ENCODE peak calls at places on chromosomes 5 and 9, in seven cellular contexts. One of them, this sample, is unnamed.

GRCh38 chr5:20974423-20974822 is 986.4 kb upstream of the CDH18 start:
- DNase-seq in stimulated activated CD8-positive, alpha-beta memory T cell treated with anti-CD3 and anti-CD28 coated beads, Interleukin-4, amount 100 ng/mL, for 1 hour: no peak
- DNase-seq in H7: no peak
- DNase-seq in NCI-H1048: no peak
- DNase-seq in NCI-H1694 treated with DMSO at 0.1 percent for 48 hours: peak
- DNase-seq in heart right ventricle: no peak
- DNase-seq in NCI-H1930: no peak
- DNase-seq in this sample: peak

GRCh38 chr9:15873573-15874177 is 320.8 kb downstream of the CCDC171 start:
- DNase-seq in stimulated activated CD8-positive, alpha-beta memory T cell treated with anti-CD3 and anti-CD28 coated beads, Interleukin-4, amount 100 ng/mL, for 1 hour: no peak
- DNase-seq in H7: peak
- DNase-seq in NCI-H1048: no peak
- DNase-seq in NCI-H1694 treated with DMSO at 0.1 percent for 48 hours: peak
- DNase-seq in heart right ventricle: no peak
- DNase-seq in NCI-H1930: peak
- DNase-seq in this sample: peak

GRCh38 chr9:75649060-75649459 is 241.4 kb upstream of the PCSK5 start:
- DNase-seq in stimulated activated CD8-positive, alpha-beta memory T cell treated with anti-CD3 and anti-CD28 coated beads, Interleukin-4, amount 100 ng/mL, for 1 hour: no peak
- DNase-seq in H7: no peak
- DNase-seq in NCI-H1048: no peak
- DNase-seq in NCI-H1694 treated with DMSO at 0.1 percent for 48 hours: no peak
- DNase-seq in heart right ventricle: no peak
- DNase-seq in NCI-H1930: no peak
- DNase-seq in this sample: no peak

GRCh38 chr5:173423452-173424117 is 95.4 kb upstream of the STC2 start:
- DNase-seq in stimulated activated CD8-positive, alpha-beta memory T cell treated with anti-CD3 and anti-CD28 coated beads, Interleukin-4, amount 100 ng/mL, for 1 hour: no peak
- DNase-seq in H7: no peak
- DNase-seq in NCI-H1048: no peak
- DNase-seq in NCI-H1694 treated with DMSO at 0.1 percent for 48 hours: no peak
- DNase-seq in heart right ventricle: no peak
- DNase-seq in NCI-H1930: no peak
- DNase-seq in this sample: no peak

GRCh38 chr9:19999491-20000057 is 210.7 kb upstream of the SLC24A2 start:
- DNase-seq in stimulated activated CD8-positive, alpha-beta memory T cell treated with anti-CD3 and anti-CD28 coated beads, Interleukin-4, amount 100 ng/mL, for 1 hour: no peak
- DNase-seq in H7: no peak
- DNase-seq in NCI-H1048: no peak
- DNase-seq in NCI-H1694 treated with DMSO at 0.1 percent for 48 hours: no peak
- DNase-seq in heart right ventricle: no peak
- DNase-seq in NCI-H1930: no peak
- DNase-seq in this sample: peak

GRCh38 chr9:124553738-124554137 is 46.5 kb upstream of the NR5A1 start:
- DNase-seq in stimulated activated CD8-positive, alpha-beta memory T cell treated with anti-CD3 and anti-CD28 coated beads, Interleukin-4, amount 100 ng/mL, for 1 hour: no peak
- DNase-seq in H7: no peak
- DNase-seq in NCI-H1048: no peak
- DNase-seq in NCI-H1694 treated with DMSO at 0.1 percent for 48 hours: no peak
- DNase-seq in heart right ventricle: no peak
- DNase-seq in NCI-H1930: no peak
- DNase-seq in this sample: peak

GRCh38 chr9:109331353-109331752 is 10.5 kb upstream of the EPB41L4B start:
- DNase-seq in stimulated activated CD8-positive, alpha-beta memory T cell treated with anti-CD3 and anti-CD28 coated beads, Interleukin-4, amount 100 ng/mL, for 1 hour: no peak
- DNase-seq in H7: no peak
- DNase-seq in NCI-H1048: no peak
- DNase-seq in NCI-H1694 treated with DMSO at 0.1 percent for 48 hours: no peak
- DNase-seq in heart right ventricle: peak
- DNase-seq in NCI-H1930: no peak
- DNase-seq in this sample: peak

GRCh38 chr9:99231708-99232107 is 9.6 kb downstream of the SEC61B start:
- DNase-seq in stimulated activated CD8-positive, alpha-beta memory T cell treated with anti-CD3 and anti-CD28 coated beads, Interleukin-4, amount 100 ng/mL, for 1 hour: no peak
- DNase-seq in H7: peak
- DNase-seq in NCI-H1048: no peak
- DNase-seq in NCI-H1694 treated with DMSO at 0.1 percent for 48 hours: no peak
- DNase-seq in heart right ventricle: no peak
- DNase-seq in NCI-H1930: no peak
- DNase-seq in this sample: no peak

GRCh38 chr9:136686794-136687711 is at the start of gene AGPAT2:
- DNase-seq in stimulated activated CD8-positive, alpha-beta memory T cell treated with anti-CD3 and anti-CD28 coated beads, Interleukin-4, amount 100 ng/mL, for 1 hour: peak
- DNase-seq in H7: peak
- DNase-seq in NCI-H1048: peak
- DNase-seq in NCI-H1694 treated with DMSO at 0.1 percent for 48 hours: no peak
- DNase-seq in heart right ventricle: peak
- DNase-seq in NCI-H1930: no peak
- DNase-seq in this sample: peak

GRCh38 chr5:98187945-98188344 is 585.5 kb upstream of the RGMB start:
- DNase-seq in stimulated activated CD8-positive, alpha-beta memory T cell treated with anti-CD3 and anti-CD28 coated beads, Interleukin-4, amount 100 ng/mL, for 1 hour: no peak
- DNase-seq in H7: no peak
- DNase-seq in NCI-H1048: no peak
- DNase-seq in NCI-H1694 treated with DMSO at 0.1 percent for 48 hours: no peak
- DNase-seq in heart right ventricle: no peak
- DNase-seq in NCI-H1930: no peak
- DNase-seq in this sample: no peak

GRCh38 chr9:127181595-127182190 is 59.3 kb upstream of the ANGPTL2 start:
- DNase-seq in stimulated activated CD8-positive, alpha-beta memory T cell treated with anti-CD3 and anti-CD28 coated beads, Interleukin-4, amount 100 ng/mL, for 1 hour: no peak
- DNase-seq in H7: no peak
- DNase-seq in NCI-H1048: no peak
- DNase-seq in NCI-H1694 treated with DMSO at 0.1 percent for 48 hours: no peak
- DNase-seq in heart right ventricle: no peak
- DNase-seq in NCI-H1930: no peak
- DNase-seq in this sample: no peak

GRCh38 chr5:170792878-170793277 is 9.4 kb downstream of the GABRP start:
- DNase-seq in stimulated activated CD8-positive, alpha-beta memory T cell treated with anti-CD3 and anti-CD28 coated beads, Interleukin-4, amount 100 ng/mL, for 1 hour: no peak
- DNase-seq in H7: no peak
- DNase-seq in NCI-H1048: no peak
- DNase-seq in NCI-H1694 treated with DMSO at 0.1 percent for 48 hours: no peak
- DNase-seq in heart right ventricle: no peak
- DNase-seq in NCI-H1930: no peak
- DNase-seq in this sample: no peak

GRCh38 chr5:110899566-110900412 is 161.0 kb downstream of the SLC25A46 start:
- DNase-seq in stimulated activated CD8-positive, alpha-beta memory T cell treated with anti-CD3 and anti-CD28 coated beads, Interleukin-4, amount 100 ng/mL, for 1 hour: no peak
- DNase-seq in H7: peak
- DNase-seq in NCI-H1048: no peak
- DNase-seq in NCI-H1694 treated with DMSO at 0.1 percent for 48 hours: no peak
- DNase-seq in heart right ventricle: no peak
- DNase-seq in NCI-H1930: no peak
- DNase-seq in this sample: peak

GRCh38 chr5:38607396-38607795 is 51.0 kb upstream of the LIFR start:
- DNase-seq in stimulated activated CD8-positive, alpha-beta memory T cell treated with anti-CD3 and anti-CD28 coated beads, Interleukin-4, amount 100 ng/mL, for 1 hour: no peak
- DNase-seq in H7: no peak
- DNase-seq in NCI-H1048: no peak
- DNase-seq in NCI-H1694 treated with DMSO at 0.1 percent for 48 hours: no peak
- DNase-seq in heart right ventricle: no peak
- DNase-seq in NCI-H1930: no peak
- DNase-seq in this sample: peak

GRCh38 chr5:128227984-128228383 is 144.4 kb downstream of the SLC12A2 start:
- DNase-seq in stimulated activated CD8-positive, alpha-beta memory T cell treated with anti-CD3 and anti-CD28 coated beads, Interleukin-4, amount 100 ng/mL, for 1 hour: no peak
- DNase-seq in H7: no peak
- DNase-seq in NCI-H1048: no peak
- DNase-seq in NCI-H1694 treated with DMSO at 0.1 percent for 48 hours: no peak
- DNase-seq in heart right ventricle: no peak
- DNase-seq in NCI-H1930: no peak
- DNase-seq in this sample: peak

GRCh38 chr9:31119882-31120481 is 1264.5 kb upstream of the ACO1 start:
- DNase-seq in stimulated activated CD8-positive, alpha-beta memory T cell treated with anti-CD3 and anti-CD28 coated beads, Interleukin-4, amount 100 ng/mL, for 1 hour: no peak
- DNase-seq in H7: peak
- DNase-seq in NCI-H1048: no peak
- DNase-seq in NCI-H1694 treated with DMSO at 0.1 percent for 48 hours: peak
- DNase-seq in heart right ventricle: peak
- DNase-seq in NCI-H1930: no peak
- DNase-seq in this sample: peak

GRCh38 chr9:123556464-123557435 is 200.8 kb downstream of the CRB2 start:
- DNase-seq in stimulated activated CD8-positive, alpha-beta memory T cell treated with anti-CD3 and anti-CD28 coated beads, Interleukin-4, amount 100 ng/mL, for 1 hour: no peak
- DNase-seq in H7: no peak
- DNase-seq in NCI-H1048: no peak
- DNase-seq in NCI-H1694 treated with DMSO at 0.1 percent for 48 hours: no peak
- DNase-seq in heart right ventricle: no peak
- DNase-seq in NCI-H1930: no peak
- DNase-seq in this sample: no peak

GRCh38 chr9:120935383-120935857 is 8.8 kb upstream of the TRAF1 start:
- DNase-seq in stimulated activated CD8-positive, alpha-beta memory T cell treated with anti-CD3 and anti-CD28 coated beads, Interleukin-4, amount 100 ng/mL, for 1 hour: no peak
- DNase-seq in H7: no peak
- DNase-seq in NCI-H1048: peak
- DNase-seq in NCI-H1694 treated with DMSO at 0.1 percent for 48 hours: peak
- DNase-seq in heart right ventricle: peak
- DNase-seq in NCI-H1930: no peak
- DNase-seq in this sample: peak

GRCh38 chr9:136723362-136723976 is 11.1 kb downstream of the DIPK1B start:
- DNase-seq in stimulated activated CD8-positive, alpha-beta memory T cell treated with anti-CD3 and anti-CD28 coated beads, Interleukin-4, amount 100 ng/mL, for 1 hour: no peak
- DNase-seq in H7: no peak
- DNase-seq in NCI-H1048: no peak
- DNase-seq in NCI-H1694 treated with DMSO at 0.1 percent for 48 hours: no peak
- DNase-seq in heart right ventricle: no peak
- DNase-seq in NCI-H1930: no peak
- DNase-seq in this sample: no peak

GRCh38 chr5:316210-317085 is 5.1 kb upstream of the AHRR start:
- DNase-seq in stimulated activated CD8-positive, alpha-beta memory T cell treated with anti-CD3 and anti-CD28 coated beads, Interleukin-4, amount 100 ng/mL, for 1 hour: no peak
- DNase-seq in H7: peak
- DNase-seq in NCI-H1048: no peak
- DNase-seq in NCI-H1694 treated with DMSO at 0.1 percent for 48 hours: no peak
- DNase-seq in heart right ventricle: no peak
- DNase-seq in NCI-H1930: no peak
- DNase-seq in this sample: no peak

GRCh38 chr5:103355590-103355989 is 97.0 kb downstream of the MACIR start:
- DNase-seq in stimulated activated CD8-positive, alpha-beta memory T cell treated with anti-CD3 and anti-CD28 coated beads, Interleukin-4, amount 100 ng/mL, for 1 hour: no peak
- DNase-seq in H7: no peak
- DNase-seq in NCI-H1048: no peak
- DNase-seq in NCI-H1694 treated with DMSO at 0.1 percent for 48 hours: no peak
- DNase-seq in heart right ventricle: no peak
- DNase-seq in NCI-H1930: no peak
- DNase-seq in this sample: no peak

GRCh38 chr9:110615526-110615925 is 36.0 kb upstream of the SVEP1 start:
- DNase-seq in stimulated activated CD8-positive, alpha-beta memory T cell treated with anti-CD3 and anti-CD28 coated beads, Interleukin-4, amount 100 ng/mL, for 1 hour: no peak
- DNase-seq in H7: no peak
- DNase-seq in NCI-H1048: no peak
- DNase-seq in NCI-H1694 treated with DMSO at 0.1 percent for 48 hours: no peak
- DNase-seq in heart right ventricle: no peak
- DNase-seq in NCI-H1930: no peak
- DNase-seq in this sample: peak

GRCh38 chr9:69660304-69660703 is 11.9 kb downstream of the APBA1 start:
- DNase-seq in stimulated activated CD8-positive, alpha-beta memory T cell treated with anti-CD3 and anti-CD28 coated beads, Interleukin-4, amount 100 ng/mL, for 1 hour: no peak
- DNase-seq in H7: no peak
- DNase-seq in NCI-H1048: no peak
- DNase-seq in NCI-H1694 treated with DMSO at 0.1 percent for 48 hours: peak
- DNase-seq in heart right ventricle: no peak
- DNase-seq in NCI-H1930: peak
- DNase-seq in this sample: no peak

GRCh38 chr5:124492444-124493224 is 253.8 kb downstream of the ZNF608 start:
- DNase-seq in stimulated activated CD8-positive, alpha-beta memory T cell treated with anti-CD3 and anti-CD28 coated beads, Interleukin-4, amount 100 ng/mL, for 1 hour: no peak
- DNase-seq in H7: no peak
- DNase-seq in NCI-H1048: no peak
- DNase-seq in NCI-H1694 treated with DMSO at 0.1 percent for 48 hours: no peak
- DNase-seq in heart right ventricle: no peak
- DNase-seq in NCI-H1930: no peak
- DNase-seq in this sample: no peak

GRCh38 chr9:21392270-21392669 is 7.1 kb upstream of the IFNA2 start:
- DNase-seq in stimulated activated CD8-positive, alpha-beta memory T cell treated with anti-CD3 and anti-CD28 coated beads, Interleukin-4, amount 100 ng/mL, for 1 hour: no peak
- DNase-seq in H7: peak
- DNase-seq in NCI-H1048: no peak
- DNase-seq in NCI-H1694 treated with DMSO at 0.1 percent for 48 hours: no peak
- DNase-seq in heart right ventricle: no peak
- DNase-seq in NCI-H1930: no peak
- DNase-seq in this sample: no peak

GRCh38 chr9:76414656-76415055 is 20.4 kb upstream of the RFK start:
- DNase-seq in stimulated activated CD8-positive, alpha-beta memory T cell treated with anti-CD3 and anti-CD28 coated beads, Interleukin-4, amount 100 ng/mL, for 1 hour: no peak
- DNase-seq in H7: no peak
- DNase-seq in NCI-H1048: no peak
- DNase-seq in NCI-H1694 treated with DMSO at 0.1 percent for 48 hours: no peak
- DNase-seq in heart right ventricle: no peak
- DNase-seq in NCI-H1930: no peak
- DNase-seq in this sample: peak

GRCh38 chr5:112692472-112692871 is 45.2 kb upstream of the APC start:
- DNase-seq in stimulated activated CD8-positive, alpha-beta memory T cell treated with anti-CD3 and anti-CD28 coated beads, Interleukin-4, amount 100 ng/mL, for 1 hour: no peak
- DNase-seq in H7: no peak
- DNase-seq in NCI-H1048: no peak
- DNase-seq in NCI-H1694 treated with DMSO at 0.1 percent for 48 hours: no peak
- DNase-seq in heart right ventricle: no peak
- DNase-seq in NCI-H1930: no peak
- DNase-seq in this sample: no peak

GRCh38 chr5:10452768-10453331 is 11.2 kb downstream of the ROPN1L start:
- DNase-seq in stimulated activated CD8-positive, alpha-beta memory T cell treated with anti-CD3 and anti-CD28 coated beads, Interleukin-4, amount 100 ng/mL, for 1 hour: no peak
- DNase-seq in H7: peak
- DNase-seq in NCI-H1048: peak
- DNase-seq in NCI-H1694 treated with DMSO at 0.1 percent for 48 hours: peak
- DNase-seq in heart right ventricle: peak
- DNase-seq in NCI-H1930: peak
- DNase-seq in this sample: peak

GRCh38 chr9:134549336-134549735 is 92.3 kb upstream of the COL5A1 start:
- DNase-seq in stimulated activated CD8-positive, alpha-beta memory T cell treated with anti-CD3 and anti-CD28 coated beads, Interleukin-4, amount 100 ng/mL, for 1 hour: no peak
- DNase-seq in H7: peak
- DNase-seq in NCI-H1048: no peak
- DNase-seq in NCI-H1694 treated with DMSO at 0.1 percent for 48 hours: no peak
- DNase-seq in heart right ventricle: no peak
- DNase-seq in NCI-H1930: no peak
- DNase-seq in this sample: no peak

GRCh38 chr9:61674882-61675281 is 485.0 kb downstream of the SPATA31A7 start:
- DNase-seq in stimulated activated CD8-positive, alpha-beta memory T cell treated with anti-CD3 and anti-CD28 coated beads, Interleukin-4, amount 100 ng/mL, for 1 hour: no peak
- DNase-seq in H7: no peak
- DNase-seq in NCI-H1048: no peak
- DNase-seq in NCI-H1694 treated with DMSO at 0.1 percent for 48 hours: no peak
- DNase-seq in heart right ventricle: no peak
- DNase-seq in NCI-H1930: no peak
- DNase-seq in this sample: no peak

GRCh38 chr9:99272866-99273265 is 50.8 kb downstream of the SEC61B start:
- DNase-seq in stimulated activated CD8-positive, alpha-beta memory T cell treated with anti-CD3 and anti-CD28 coated beads, Interleukin-4, amount 100 ng/mL, for 1 hour: no peak
- DNase-seq in H7: no peak
- DNase-seq in NCI-H1048: no peak
- DNase-seq in NCI-H1694 treated with DMSO at 0.1 percent for 48 hours: no peak
- DNase-seq in heart right ventricle: no peak
- DNase-seq in NCI-H1930: no peak
- DNase-seq in this sample: no peak

GRCh38 chr5:109655841-109656240 is 33.9 kb upstream of the MAN2A1 start:
- DNase-seq in stimulated activated CD8-positive, alpha-beta memory T cell treated with anti-CD3 and anti-CD28 coated beads, Interleukin-4, amount 100 ng/mL, for 1 hour: no peak
- DNase-seq in H7: no peak
- DNase-seq in NCI-H1048: no peak
- DNase-seq in NCI-H1694 treated with DMSO at 0.1 percent for 48 hours: no peak
- DNase-seq in heart right ventricle: no peak
- DNase-seq in NCI-H1930: no peak
- DNase-seq in this sample: peak

GRCh38 chr9:131889437-131890244 is 149.8 kb upstream of the RAPGEF1 start:
- DNase-seq in stimulated activated CD8-positive, alpha-beta memory T cell treated with anti-CD3 and anti-CD28 coated beads, Interleukin-4, amount 100 ng/mL, for 1 hour: no peak
- DNase-seq in H7: no peak
- DNase-seq in NCI-H1048: no peak
- DNase-seq in NCI-H1694 treated with DMSO at 0.1 percent for 48 hours: no peak
- DNase-seq in heart right ventricle: peak
- DNase-seq in NCI-H1930: no peak
- DNase-seq in this sample: no peak

GRCh38 chr9:71830131-71830530 is 61.8 kb upstream of the CEMIP2 start:
- DNase-seq in stimulated activated CD8-positive, alpha-beta memory T cell treated with anti-CD3 and anti-CD28 coated beads, Interleukin-4, amount 100 ng/mL, for 1 hour: no peak
- DNase-seq in H7: no peak
- DNase-seq in NCI-H1048: no peak
- DNase-seq in NCI-H1694 treated with DMSO at 0.1 percent for 48 hours: no peak
- DNase-seq in heart right ventricle: no peak
- DNase-seq in NCI-H1930: no peak
- DNase-seq in this sample: no peak

GRCh38 chr9:121154782-121155181 is 46.9 kb downstream of the RAB14 start:
- DNase-seq in stimulated activated CD8-positive, alpha-beta memory T cell treated with anti-CD3 and anti-CD28 coated beads, Interleukin-4, amount 100 ng/mL, for 1 hour: no peak
- DNase-seq in H7: no peak
- DNase-seq in NCI-H1048: no peak
- DNase-seq in NCI-H1694 treated with DMSO at 0.1 percent for 48 hours: no peak
- DNase-seq in heart right ventricle: no peak
- DNase-seq in NCI-H1930: no peak
- DNase-seq in this sample: peak

GRCh38 chr9:127177221-127177620 is 54.8 kb upstream of the ANGPTL2 start:
- DNase-seq in stimulated activated CD8-positive, alpha-beta memory T cell treated with anti-CD3 and anti-CD28 coated beads, Interleukin-4, amount 100 ng/mL, for 1 hour: no peak
- DNase-seq in H7: no peak
- DNase-seq in NCI-H1048: no peak
- DNase-seq in NCI-H1694 treated with DMSO at 0.1 percent for 48 hours: peak
- DNase-seq in heart right ventricle: no peak
- DNase-seq in NCI-H1930: no peak
- DNase-seq in this sample: no peak

GRCh38 chr5:176866913-176867312 is 32.2 kb downstream of the HK3 start:
- DNase-seq in stimulated activated CD8-positive, alpha-beta memory T cell treated with anti-CD3 and anti-CD28 coated beads, Interleukin-4, amount 100 ng/mL, for 1 hour: no peak
- DNase-seq in H7: peak
- DNase-seq in NCI-H1048: no peak
- DNase-seq in NCI-H1694 treated with DMSO at 0.1 percent for 48 hours: no peak
- DNase-seq in heart right ventricle: no peak
- DNase-seq in NCI-H1930: no peak
- DNase-seq in this sample: no peak

GRCh38 chr5:53253421-53253871 is 143.9 kb upstream of the MOCS2 start:
- DNase-seq in stimulated activated CD8-positive, alpha-beta memory T cell treated with anti-CD3 and anti-CD28 coated beads, Interleukin-4, amount 100 ng/mL, for 1 hour: no peak
- DNase-seq in H7: no peak
- DNase-seq in NCI-H1048: no peak
- DNase-seq in NCI-H1694 treated with DMSO at 0.1 percent for 48 hours: no peak
- DNase-seq in heart right ventricle: no peak
- DNase-seq in NCI-H1930: no peak
- DNase-seq in this sample: peak